ENCODE peak calls at places on chromosome 2, in eight cellular contexts. J is left colon; M is T follicular helper cell; O is activated T-cell treated with anti-CD3 and anti-CD28 coated beads for 1 hour; R is M059J; C is activated CD8-positive, alpha-beta memory T cell treated with anti-CD3 and anti-CD28 coated beads for 1 hour; Y is LoVo; S is suprapubic skin. Z is an unnamed sample.

GRCh38 chr2:30756971-30757370 is 50.3 kb downstream of the CAPN13 start:
- DNase-seq in S (no peak), R (no peak), O (no peak), Y (no peak), M (no peak), J (no peak), C (no peak), Z (no peak)

GRCh38 chr2:218332288-218332687 is 24.4 kb upstream of the CATIP start:
- DNase-seq in R (no peak), J (no peak), O (no peak), Y (no peak), S (no peak), M (no peak), C (no peak), Z (no peak)

GRCh38 chr2:235983016-235983415 is 185.2 kb downstream of the GBX2 start:
- DNase-seq in Y (no peak), M (no peak), C (no peak), R (no peak), J (no peak), S (no peak), O (no peak), Z (no peak)

GRCh38 chr2:114937366-114937930 is 495.0 kb downstream of the DPP10 start:
- DNase-seq in Y (no peak), J (no peak), M (no peak), C (no peak), S (no peak), R (no peak), O (no peak), Z (no peak)

GRCh38 chr2:158949300-158949699 is 19.1 kb upstream of the TANC1 start:
- DNase-seq in Y (no peak), M (no peak), J (no peak), O (no peak), C (no peak), S (no peak), R (no peak), Z (no peak)

GRCh38 chr2:121860033-121860810 is 104.8 kb downstream of the TSN start:
- DNase-seq in O (no peak), M (no peak), S (no peak), J (no peak), Y (peak), R (peak), C (no peak), Z (peak)

GRCh38 chr2:72271766-72272615 is 124.3 kb upstream of the CYP26B1 start:
- DNase-seq in C (no peak), Y (no peak), M (no peak), O (no peak), S (no peak), R (no peak), J (peak), Z (no peak)

GRCh38 chr2:85119900-85120299 is 13.3 kb upstream of the TCF7L1 start:
- DNase-seq in M (no peak), R (no peak), J (no peak), Y (no peak), S (no peak), O (no peak), C (no peak), Z (no peak)

GRCh38 chr2:154244932-154245331 is 373.2 kb downstream of the GALNT13 start:
- DNase-seq in R (no peak), O (no peak), M (no peak), S (no peak), C (no peak), J (no peak), Y (no peak), Z (no peak)

Z was measured in foreskin fibroblast.